ENCODE peak calls at places on chromosomes 11 and 22, in four cellular contexts. C is effector memory CD4-positive, alpha-beta T cell; D is body of pancreas; S is tibial artery. Y is an unnamed sample.

GRCh38 chr11:57417056-57417455 is 9.9 kb downstream of the SLC43A3 start:
- DNase-seq in D (no peak), S (peak; percentile 68), C (no peak), Y (no peak)

GRCh38 chr11:12698049-12698448 is 23.8 kb downstream of the TEAD1 start:
- DNase-seq in C (no peak), D (no peak), S (no peak), Y (no peak)

GRCh38 chr11:35427158-35427557 is 7.8 kb upstream of the SLC1A2 start:
- DNase-seq in D (no peak), C (no peak), S (no peak), Y (no peak)

GRCh38 chr11:114395776-114396175 is 4.5 kb downstream of the C11orf71 start:
- DNase-seq in D (no peak), C (no peak), S (no peak), Y (no peak)

GRCh38 chr22:23858484-23858815 is 775 bp downstream of the SLC2A11 start:
- DNase-seq in D (no peak), C (no peak), S (no peak), Y (no peak)

GRCh38 chr22:32331236-32331917 is 26.3 kb upstream of the RFPL3 start:
- DNase-seq in C (no peak), S (no peak), D (peak; percentile 5), Y (peak; percentile 11)

GRCh38 chr11:73784080-73784634 is 3.5 kb upstream of the MRPL48 start:
- DNase-seq in C (no peak), S (no peak), D (no peak), Y (no peak)

GRCh38 chr11:19307498-19307897 is 66.8 kb upstream of the E2F8 start:
- DNase-seq in D (no peak), C (no peak), S (no peak), Y (no peak)

GRCh38 chr11:74037309-74037708 is 28.4 kb upstream of the UCP3 start:
- DNase-seq in C (no peak), S (no peak), D (no peak), Y (no peak)

GRCh38 chr22:37818397-37819099 is 4.6 kb upstream of the GALR3 start:
- DNase-seq in D (peak; percentile 53), C (peak; percentile 25), S (peak; percentile 46), Y (peak; percentile 71)

GRCh38 chr22:30420401-30421178 is 5.0 kb upstream of the MTFP1 start:
- DNase-seq in S (no peak), D (no peak), C (no peak), Y (no peak)

DNA sequence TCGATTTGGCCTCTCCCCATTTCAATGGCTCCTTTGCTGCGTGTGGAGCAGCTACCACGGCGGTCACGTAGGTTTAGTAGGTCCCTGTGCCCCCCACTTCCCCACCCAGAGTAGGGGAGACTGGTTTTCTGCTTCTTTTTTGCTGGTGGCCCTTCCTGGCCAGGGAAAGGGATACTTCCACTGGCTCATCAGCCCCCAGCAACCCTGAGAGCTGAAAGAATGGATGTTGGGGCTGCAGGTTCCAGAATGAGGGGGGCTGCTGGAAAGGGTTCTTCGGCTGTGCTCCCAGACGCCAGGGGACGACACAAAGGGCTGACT is 78.8 kb upstream of the WNT7B start:
- DNase-seq in S (peak; percentile 26), C (no peak), D (no peak), Y (no peak)
- H3K4me3 ChIP-seq in S (peak overlapping the region; percentile 84), C (no peak overlapping the region), D (no peak overlapping the region), Y (peak overlapping the region; percentile 68)

DNA sequence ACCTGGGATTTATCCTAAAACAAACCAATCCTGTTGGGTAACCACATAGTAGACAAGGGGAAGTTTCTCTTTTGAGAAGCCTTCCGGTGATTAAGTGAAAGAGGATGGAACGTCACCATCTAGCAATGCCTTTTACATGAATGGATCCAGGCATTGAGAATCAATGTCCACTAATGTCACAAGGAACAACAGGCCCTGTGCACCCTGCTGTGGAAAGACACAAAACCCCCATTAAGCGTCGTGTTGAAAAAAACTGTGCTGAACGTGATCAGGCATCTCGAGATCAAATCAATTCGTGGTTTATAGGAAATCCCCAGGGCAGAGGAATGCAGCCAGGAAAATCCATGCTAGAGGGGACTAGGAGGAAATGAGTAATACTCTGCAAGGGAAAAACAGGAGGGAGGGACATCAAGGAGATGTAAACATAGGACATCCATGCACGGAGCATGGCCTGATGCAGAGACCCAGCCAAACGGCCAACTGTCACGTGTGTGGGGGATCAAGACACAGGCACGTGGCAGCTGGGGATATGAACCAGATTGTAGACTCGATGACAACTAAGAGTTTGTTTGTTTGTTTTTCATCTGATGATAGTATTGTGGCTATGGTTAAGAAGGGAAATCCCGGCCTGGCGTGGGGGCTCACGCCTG is 38.6 kb upstream of the CARS1 start:
- DNase-seq in S (peak; percentile 52), D (no peak), C (no peak), Y (peak; percentile 25)
- H3K27ac ChIP-seq in S (peak overlapping the region; percentile 26), D (peak overlapping the region; percentile 53), C (no peak overlapping the region), Y (peak overlapping the region; percentile 79)

DNA sequence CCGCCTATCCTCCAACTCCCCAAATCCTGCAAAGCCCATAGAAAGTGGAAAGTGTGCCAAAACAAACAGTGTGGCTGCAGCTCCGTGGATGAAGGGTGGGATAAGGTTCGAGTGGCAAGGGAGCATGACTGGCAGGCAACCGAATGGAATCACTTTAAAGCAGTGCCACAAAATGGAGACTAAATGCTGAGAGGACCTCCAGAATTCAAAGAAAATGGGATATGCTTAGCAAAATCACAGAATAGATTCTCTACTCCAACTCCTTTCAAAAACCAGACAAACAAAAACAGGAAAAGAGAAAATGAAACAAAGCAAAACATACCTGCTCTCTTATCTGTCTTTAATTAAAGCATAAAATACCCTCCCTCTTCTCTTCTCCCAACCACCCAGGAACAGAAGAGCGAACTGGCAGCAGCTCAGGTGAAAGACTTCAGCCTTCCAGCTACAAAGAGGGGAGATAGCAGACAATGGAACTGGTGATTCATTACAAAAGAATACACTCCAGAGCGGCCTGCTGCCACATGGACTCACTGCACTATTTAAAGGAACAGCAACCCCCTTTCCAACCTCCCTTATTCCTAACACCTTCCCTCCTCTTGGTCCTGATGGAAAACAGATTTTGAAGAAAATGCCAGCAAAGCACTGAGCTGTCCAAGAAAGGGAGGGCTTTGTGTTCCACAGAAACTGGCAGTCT is 118.5 kb downstream of the APOL5 start:
- DNase-seq in D (peak; percentile 26), C (no peak), S (peak; percentile 47), Y (peak; percentile 43)
- H3K4me3 ChIP-seq in D (no peak overlapping the region), C (no peak overlapping the region), S (peak overlapping the region; percentile 32), Y (peak overlapping the region; percentile 32)

GRCh38 chr11:118883368-118884071 is at the start of gene CXCR5:
- DNase-seq in D (no peak), S (no peak), C (no peak), Y (no peak)

GRCh38 chr11:118885831-118886571 is 2.3 kb downstream of the CXCR5 start:
- DNase-seq in C (no peak), D (no peak), S (no peak), Y (no peak)

GRCh38 chr11:118883004-118883367 is 706 bp upstream of the CXCR5 start:
- DNase-seq in S (no peak), D (no peak), C (no peak), Y (no peak)

GRCh38 chr11:118885319-118885718 is 1.6 kb downstream of the CXCR5 start:
- DNase-seq in D (no peak), S (no peak), C (no peak), Y (no peak)

GRCh38 chr11:118884613-118885274 is 1.1 kb downstream of the CXCR5 start:
- DNase-seq in C (no peak), S (no peak), D (no peak), Y (no peak)
- H3K27ac ChIP-seq in C (peak overlapping the region; percentile 71), S (peak overlapping the region; percentile 92), D (no peak overlapping the region), Y (no peak overlapping the region)

GRCh38 chr11:119361961-119362725 is 15.6 kb upstream of the MFRP start:
- DNase-seq in D (no peak), S (no peak), C (no peak), Y (no peak)
- H3K4me3 ChIP-seq in D (no peak overlapping the region), S (peak overlapping the region; percentile 58), C (no peak overlapping the region), Y (peak overlapping the region; percentile 59)

GRCh38 chr11:126506789-126507188 is 151.3 kb downstream of the ST3GAL4 start:
- DNase-seq in D (no peak), S (no peak), C (no peak), Y (no peak)

GRCh38 chr11:126512251-126512650 is 156.8 kb downstream of the ST3GAL4 start:
- DNase-seq in S (no peak), D (no peak), C (no peak), Y (no peak)

GRCh38 chr11:126510621-126511370 is 155.3 kb downstream of the ST3GAL4 start:
- DNase-seq in C (no peak), S (no peak), D (no peak), Y (no peak)

GRCh38 chr11:126511475-126512115 is 156.1 kb downstream of the ST3GAL4 start:
- DNase-seq in D (no peak), S (no peak), C (no peak), Y (no peak)

GRCh38 chr11:126507646-126508045 is 152.2 kb downstream of the ST3GAL4 start:
- DNase-seq in S (no peak), D (no peak), C (no peak), Y (no peak)
- H3K27ac ChIP-seq in S (no peak overlapping the region), D (no peak overlapping the region), C (no peak overlapping the region), Y (no peak overlapping the region)

Y was measured in stomach.